ENCODE peak calls at places on chromosomes 12 and 14, in nine cellular contexts. J, X, G, C, K, O, M, V and I are unnamed samples.

GRCh38 chr14:91371011-91371989 is 46.3 kb downstream of the CCDC88C start:
- DNase-seq in J (no peak), X (no peak), G (no peak), C (no peak), K (no peak), O (no peak), M (no peak), V (no peak), I (no peak)

GRCh38 chr14:106811167-106811566 is 1284.8 kb downstream of the TMEM121 start:
- DNase-seq in J (no peak), X (no peak), G (peak; percentile 34), C (no peak), K (no peak), O (no peak), M (no peak), V (no peak), I (no peak)

GRCh38 chr12:26786491-26787124 is 46.4 kb downstream of the ITPR2 start:
- DNase-seq in J (no peak), X (no peak), G (no peak), C (no peak), K (no peak), O (no peak), M (no peak), V (peak; percentile 64), I (no peak)

GRCh38 chr12:30761730-30762129 is 7.0 kb upstream of the CAPRIN2 start:
- DNase-seq in J (no peak), X (no peak), G (no peak), C (no peak), K (no peak), O (no peak), M (no peak), V (no peak), I (no peak)

GRCh38 chr12:46546634-46547273 is 174.2 kb upstream of the SLC38A2 start:
- DNase-seq in J (no peak), X (no peak), G (no peak), C (no peak), K (no peak), O (no peak), M (peak; percentile 20), V (no peak), I (no peak)

GRCh38 chr14:100640481-100641273 is 53.5 kb upstream of the BEGAIN start:
- DNase-seq in J (no peak), X (peak; percentile 59), G (no peak), C (no peak), K (no peak), O (no peak), M (no peak), V (no peak), I (no peak)

GRCh38 chr12:32585680-32586079 is 93.4 kb upstream of the DNM1L start:
- DNase-seq in J (no peak), X (no peak), G (no peak), C (no peak), K (no peak), O (no peak), M (no peak), V (no peak), I (no peak)

GRCh38 chr12:95368931-95369330 is 105.0 kb upstream of the METAP2 start:
- DNase-seq in J (no peak), X (no peak), G (no peak), C (no peak), K (no peak), O (no peak), M (no peak), V (no peak), I (no peak)

GRCh38 chr12:63222582-63222981 is 71.6 kb upstream of the AVPR1A start:
- DNase-seq in J (no peak), X (no peak), G (no peak), C (no peak), K (no peak), O (no peak), M (no peak), V (no peak), I (no peak)

GRCh38 chr14:24094839-24095195 is 706 bp downstream of the PCK2 start:
- DNase-seq in J (no peak), X (no peak), G (no peak), C (no peak), K (no peak), O (no peak), M (no peak), V (no peak), I (peak; percentile 30)

GRCh38 chr12:45638386-45638785 is 91.1 kb upstream of the ARID2 start:
- DNase-seq in J (no peak), X (no peak), G (no peak), C (no peak), K (no peak), O (no peak), M (no peak), V (no peak), I (no peak)

GRCh38 chr12:45075575-45076282 is 24.8 kb upstream of the DBX2 start:
- DNase-seq in J (no peak), X (no peak), G (no peak), C (no peak), K (no peak), O (no peak), M (no peak), V (no peak), I (no peak)

GRCh38 chr14:71629250-71629649 is 303.0 kb upstream of the RGS6 start:
- DNase-seq in J (no peak), X (no peak), G (no peak), C (no peak), K (no peak), O (no peak), M (no peak), V (no peak), I (no peak)

GRCh38 chr14:94548131-94548998 is 12.9 kb upstream of the SERPINA4 start:
- DNase-seq in J (no peak), X (no peak), G (no peak), C (no peak), K (no peak), O (no peak), M (no peak), V (peak; percentile 17), I (no peak)

GRCh38 chr14:95440951-95441350 is 75.5 kb downstream of the SYNE3 start:
- DNase-seq in J (no peak), X (no peak), G (no peak), C (no peak), K (no peak), O (no peak), M (no peak), V (no peak), I (no peak)

GRCh38 chr12:53060064-53060720 is 10.3 kb downstream of the TNS2 start:
- DNase-seq in J (peak; percentile 18), X (peak; percentile 36), G (no peak), C (no peak), K (no peak), O (no peak), M (no peak), V (no peak), I (no peak)

GRCh38 chr14:74891870-74892269 is 10.2 kb downstream of the DLST start:
- DNase-seq in J (no peak), X (no peak), G (no peak), C (no peak), K (no peak), O (no peak), M (no peak), V (no peak), I (no peak)

DNA sequence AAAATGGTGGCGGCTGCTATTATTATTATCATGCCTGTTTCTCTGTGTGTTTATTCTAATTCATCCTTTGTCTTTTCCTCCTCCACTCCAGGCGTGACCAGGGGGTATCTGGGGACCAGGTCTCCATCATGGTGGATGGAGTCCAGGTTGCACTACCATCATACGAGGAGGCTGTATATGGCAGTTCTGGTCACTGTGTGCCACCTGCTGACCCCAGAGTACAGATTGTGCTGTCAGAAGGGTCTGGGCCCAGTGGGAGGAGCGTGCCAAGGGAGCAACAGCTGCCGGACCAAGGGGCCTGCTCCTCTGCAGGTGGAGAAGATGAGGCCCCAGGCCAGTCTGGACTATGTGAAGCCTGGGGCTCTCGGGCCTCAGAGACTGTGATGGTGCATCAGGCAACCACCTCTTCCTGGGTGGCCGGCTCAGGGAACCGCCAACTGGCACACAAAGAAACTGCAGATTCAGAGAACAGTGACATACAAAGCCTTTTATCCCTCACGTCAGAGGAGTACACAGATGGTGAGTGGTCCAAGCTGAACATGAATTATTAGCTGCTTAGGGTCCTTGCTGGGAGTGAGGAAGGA is 58.3 kb upstream of the SRSF5 start:
- DNase-seq in J (no peak), X (no peak), G (no peak), C (no peak), K (no peak), O (no peak), M (no peak), V (no peak), I (no peak)
- TF ChIP-seq CTCF in J (no peak), X (no peak), G (peak; percentile 11), C (no peak), K (peak; percentile 45), O (peak; percentile 59), M (no peak), V (peak; percentile 23), I (peak; percentile 23)

DNA sequence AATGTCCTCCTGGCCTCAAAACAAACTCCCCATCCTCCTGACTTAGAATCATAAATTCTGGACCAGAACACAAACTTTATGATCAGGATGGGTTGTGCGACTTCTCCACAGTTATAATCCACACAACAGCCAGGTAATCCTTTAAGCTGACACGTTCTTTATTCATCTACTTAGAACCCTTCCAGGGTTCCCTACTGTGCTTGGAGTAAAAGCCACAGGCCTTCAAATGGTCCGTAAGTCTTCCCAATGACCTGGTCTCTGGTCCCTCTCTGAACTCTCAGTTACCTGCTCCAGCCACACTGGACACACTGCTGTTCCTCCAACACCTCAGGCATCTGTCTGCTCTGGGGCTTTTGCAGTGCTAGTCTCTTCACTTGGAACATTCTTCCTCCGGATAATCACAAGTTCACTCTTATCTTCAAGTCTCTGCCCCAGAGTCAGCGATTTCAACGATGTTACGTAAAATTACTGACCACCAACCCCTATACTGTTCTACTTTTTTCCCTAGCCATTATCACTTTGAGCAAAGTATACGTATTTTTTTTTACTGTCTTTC is 1.7 kb upstream of the RNASE7 start:
- DNase-seq in J (no peak), X (no peak), G (no peak), C (no peak), K (no peak), O (no peak), M (no peak), V (no peak), I (no peak)
- TF ChIP-seq CTCF in J (peak; percentile 4), X (no peak), G (no peak), C (no peak), K (no peak), O (peak; percentile 41), M (no peak), V (no peak), I (no peak)

DNA sequence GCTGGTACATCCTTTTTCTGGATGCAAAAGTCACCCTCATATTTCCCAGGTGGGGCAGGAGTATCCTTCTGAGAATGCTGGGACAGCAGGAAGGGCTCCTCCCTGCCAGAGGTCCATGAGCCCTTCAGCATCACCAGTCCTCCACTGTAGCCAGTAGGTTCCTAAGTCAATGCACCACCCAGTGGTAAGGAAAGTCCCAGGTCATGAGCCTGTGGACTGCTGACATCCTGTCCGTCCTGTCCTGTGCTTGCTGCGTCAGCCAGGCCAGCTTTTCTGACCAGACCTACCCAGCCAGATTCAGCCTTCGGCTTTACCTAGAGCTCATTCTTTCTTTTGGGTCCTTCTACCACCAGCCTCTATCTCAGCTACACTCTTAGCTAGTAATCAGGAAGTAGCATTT is 23.0 kb upstream of the ACTN1 start:
- DNase-seq in J (no peak), X (no peak), G (no peak), C (no peak), K (no peak), O (no peak), M (no peak), V (peak; percentile 29), I (no peak)
- TF ChIP-seq CTCF in J (peak; percentile 25), X (no peak), G (peak; percentile 31), C (no peak), K (peak; percentile 17), O (no peak), M (no peak), V (peak; percentile 26), I (peak; percentile 26)

GRCh38 chr14:63045234-63045611 is at the start of gene KCNH5:
- DNase-seq in J (no peak), X (no peak), G (no peak), C (no peak), K (no peak), O (no peak), M (peak; percentile 46), V (peak; percentile 50), I (no peak)
- TF ChIP-seq CTCF in J (no peak), X (no peak), G (no peak), C (no peak), K (no peak), O (no peak), M (no peak), V (no peak), I (no peak)